ENCODE peak calls at places on chromosomes 1 and 21, in eight cellular contexts. E is transverse colon, U is keratinocyte, I is AG04450, Q is heart right ventricle, G is uterus, L is body of pancreas, D is dorsolateral prefrontal cortex. H is an unnamed sample.

GRCh38 chr1:61051455-61052392 is 30.6 kb upstream of the NFIA start:
- DNase-seq in D (no peak), L (peak), I (no peak), Q (peak), E (no peak), U (no peak), G (no peak), H (no peak)

GRCh38 chr1:209831615-209832014 is 3.8 kb downstream of the UTP25 start:
- DNase-seq in U (no peak), I (no peak), L (no peak), D (no peak), Q (no peak), E (no peak), G (no peak), H (no peak)

GRCh38 chr1:77978969-77979838 is at the start of gene FUBP1:
- DNase-seq in Q (peak), G (peak), E (peak), U (peak), L (peak), D (peak), I (peak), H (peak)

GRCh38 chr1:153404768-153405167 is 11.6 kb upstream of the S100A7A start:
- DNase-seq in E (peak), D (no peak), I (no peak), U (no peak), G (no peak), L (peak), Q (peak), H (peak)

GRCh38 chr1:21937372-21938121 is 437 bp upstream of the HSPG2 start:
- DNase-seq in L (peak), I (peak), Q (peak), G (peak), D (peak), E (peak), U (no peak), H (peak)

GRCh38 chr1:203176744-203177460 is 1.3 kb upstream of the MYBPH start:
- DNase-seq in E (no peak), G (no peak), U (no peak), L (no peak), D (peak), I (no peak), Q (no peak), H (no peak)

GRCh38 chr1:211377539-211378461 is 51.2 kb downstream of the TRAF5 start:
- DNase-seq in G (no peak), L (no peak), Q (no peak), E (no peak), U (no peak), D (no peak), I (no peak), H (no peak)

GRCh38 chr21:37565530-37566223 is 199.1 kb downstream of the DYRK1A start:
- DNase-seq in G (no peak), E (no peak), L (no peak), Q (no peak), U (no peak), I (no peak), D (no peak), H (no peak)

GRCh38 chr1:248757784-248758195 is 2.2 kb upstream of the LYPD8 start:
- DNase-seq in Q (no peak), D (no peak), U (no peak), E (peak), L (peak), G (no peak), I (no peak), H (no peak)

GRCh38 chr1:168360151-168360550 is 79.5 kb downstream of the TBX19 start:
- DNase-seq in D (no peak), I (no peak), G (no peak), Q (no peak), E (no peak), L (no peak), U (no peak), H (no peak)

GRCh38 chr1:231871471-231871870 is 244.9 kb downstream of the DISC1 start:
- DNase-seq in D (no peak), G (no peak), E (no peak), L (no peak), Q (no peak), I (no peak), U (no peak), H (no peak)

DNA sequence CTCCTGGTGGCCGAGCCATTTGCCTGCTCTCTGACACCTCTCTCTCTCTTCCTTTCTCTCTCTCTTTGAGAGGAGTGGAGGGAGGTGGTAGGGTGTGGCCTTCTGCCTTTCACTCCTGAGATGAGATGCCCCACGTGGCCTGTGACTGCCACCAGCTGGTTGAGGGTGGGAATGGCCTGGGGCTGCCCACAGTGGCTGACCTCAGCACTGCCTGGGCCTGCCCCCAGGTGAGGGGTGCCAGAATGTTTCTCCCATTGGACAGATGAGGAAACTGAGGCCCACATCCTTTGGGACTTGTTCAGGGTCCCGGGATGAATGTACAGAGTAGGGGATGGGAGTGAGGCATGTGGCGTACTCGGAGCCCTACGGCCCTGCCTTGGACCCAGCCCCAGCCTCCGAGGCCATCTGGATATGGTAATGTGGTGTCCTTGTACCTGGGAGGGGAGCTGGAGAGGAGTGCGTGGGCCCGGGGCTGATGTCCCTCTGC is 12.7 kb upstream of the C1orf167 start:
- DNase-seq in G (no peak), L (peak), U (peak), E (peak), Q (peak), I (no peak), D (no peak), H (peak)
- H3K27ac ChIP-seq in G (no peak), L (no peak), U (no peak), E (no peak), Q (no peak), I (no peak), D (no peak), H (no peak)

GRCh38 chr1:3773572-3774502 is 1.3 kb downstream of the SMIM1 start:
- DNase-seq in U (no peak), Q (no peak), I (no peak), G (no peak), D (no peak), L (no peak), E (no peak), H (no peak)
- H3K4me3 ChIP-seq in U (no peak), Q (no peak), I (peak), G (no peak), D (no peak), L (no peak), E (no peak), H (no peak)

GRCh38 chr1:213564215-213564659 is 423.5 kb upstream of the PROX1 start:
- DNase-seq in I (no peak), G (no peak), L (peak), D (no peak), U (no peak), E (peak), Q (no peak), H (peak)
- TF ChIP-seq CTCF in I (no peak), G (no peak), L (peak), D (no peak), U (peak), E (peak), Q (peak), H (peak)

GRCh38 chr1:181094813-181095212 is 6.3 kb downstream of the IER5 start:
- DNase-seq in L (no peak), G (peak), E (peak), I (peak), D (no peak), U (no peak), Q (no peak), H (no peak)
- H3K27ac ChIP-seq in L (no peak), G (peak), E (peak), I (peak), D (peak), U (no peak), Q (peak), H (no peak)

DNA sequence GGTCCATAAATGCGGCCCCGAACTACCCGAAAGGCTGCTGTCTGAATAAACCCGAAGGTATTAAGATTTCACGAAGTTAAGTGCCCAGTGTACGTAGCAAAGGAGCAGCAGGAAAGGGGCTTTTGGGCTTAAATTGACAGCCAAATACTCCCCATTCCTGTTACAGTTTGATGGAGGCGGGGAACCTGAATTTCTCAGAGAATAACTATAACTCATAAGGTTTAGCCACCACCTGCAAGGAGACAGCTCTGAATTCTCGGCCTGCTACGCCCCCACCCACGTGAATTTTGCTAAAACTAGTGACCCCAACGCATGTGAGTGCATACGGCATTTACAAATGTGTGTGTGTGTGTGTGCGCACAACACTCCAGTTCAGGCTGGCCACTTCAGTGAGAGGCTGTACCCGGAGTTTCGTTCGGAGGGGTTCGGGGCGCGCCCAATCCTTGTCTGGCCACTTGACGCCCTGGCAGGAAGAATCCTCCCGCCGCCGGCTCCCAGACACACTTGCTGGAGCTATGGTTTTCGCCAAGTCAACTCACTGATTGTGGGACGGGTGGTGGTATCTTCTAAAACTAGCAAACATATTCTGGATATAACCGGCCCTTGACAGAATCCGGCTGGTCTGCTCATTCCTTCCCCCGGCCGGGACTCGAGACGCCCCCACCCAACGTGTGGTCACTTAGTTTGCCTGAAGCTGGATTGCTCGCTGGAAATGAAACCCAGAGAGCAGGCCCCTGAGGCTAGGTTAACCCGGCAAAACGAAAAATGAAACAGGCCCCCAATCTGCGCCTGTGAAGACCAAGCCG is 4.9 kb downstream of the GFI1 start:
- DNase-seq in D (no peak), I (no peak), U (no peak), L (no peak), Q (no peak), E (no peak), G (no peak), H (no peak)
- H3K4me3 ChIP-seq in D (peak), I (peak), U (peak), L (no peak), Q (peak), E (peak), G (no peak), H (peak)

DNA sequence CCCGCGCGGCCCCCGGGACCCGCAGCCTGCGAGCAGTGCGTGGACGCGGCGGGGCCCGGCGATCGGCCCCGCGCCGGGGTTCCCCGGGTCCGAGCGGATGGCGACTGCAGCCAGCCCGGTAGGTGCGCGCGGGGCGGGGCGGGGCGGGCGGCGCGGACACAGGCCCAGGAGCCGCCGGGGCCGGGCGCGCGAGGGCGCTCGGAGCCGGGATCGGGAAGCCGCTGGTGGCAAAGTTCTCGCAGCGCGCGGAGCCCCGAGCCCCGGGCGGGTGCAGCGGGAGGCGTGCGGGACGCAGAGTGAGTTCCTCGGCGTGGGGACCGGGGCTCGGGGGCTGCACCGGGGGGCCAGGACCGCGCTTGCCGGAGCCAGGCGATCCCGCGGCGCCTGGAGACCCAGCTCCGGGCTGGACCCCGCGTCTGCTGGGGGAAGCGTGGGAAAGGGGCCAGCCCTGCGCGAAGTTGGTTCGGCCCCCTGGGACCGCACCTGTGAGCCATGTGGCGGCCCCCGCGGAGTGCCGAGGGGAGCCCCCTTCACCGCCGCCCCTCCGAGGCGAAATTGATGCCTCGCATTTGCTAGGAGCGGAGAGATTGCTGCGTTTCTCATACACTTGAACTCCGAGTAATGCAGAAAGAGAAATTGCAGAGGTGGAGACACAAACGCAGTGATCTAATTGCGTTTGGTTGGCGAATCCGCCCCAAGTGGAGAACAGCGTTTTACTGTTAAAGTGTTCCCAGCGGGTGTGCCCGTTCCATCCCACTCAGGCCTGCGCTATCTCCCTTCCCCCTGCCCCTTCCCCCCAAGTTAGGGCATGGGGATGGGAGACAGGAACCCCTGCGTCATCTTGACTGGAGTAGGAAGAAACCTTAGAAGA is 228.9 kb upstream of the TMEM51 start:
- DNase-seq in L (peak), Q (peak), G (no peak), I (no peak), U (no peak), D (peak), E (peak), H (peak)
- TF ChIP-seq CTCF in L (peak), Q (peak), G (peak), I (no peak), U (peak), D (peak), E (no peak), H (peak)

GRCh38 chr1:192809286-192810252 is 730 bp downstream of the RGS2 start:
- DNase-seq in U (no peak), I (no peak), L (peak), D (peak), G (peak), Q (peak), E (peak), H (peak)

GRCh38 chr1:192811594-192812239 is 2.9 kb downstream of the RGS2 start:
- DNase-seq in G (no peak), U (no peak), L (no peak), I (no peak), D (no peak), E (no peak), Q (no peak), H (no peak)

GRCh38 chr1:192814805-192815204 is 6.0 kb downstream of the RGS2 start:
- DNase-seq in E (no peak), U (no peak), L (no peak), Q (no peak), D (no peak), I (no peak), G (no peak), H (no peak)

GRCh38 chr1:192810253-192810880 is 1.5 kb downstream of the RGS2 start:
- DNase-seq in Q (no peak), U (no peak), I (peak), G (no peak), D (no peak), L (no peak), E (peak), H (peak)

GRCh38 chr1:192812420-192813209 is 3.8 kb downstream of the RGS2 start:
- DNase-seq in U (no peak), G (no peak), Q (no peak), D (no peak), E (no peak), L (no peak), I (no peak), H (no peak)
- H3K27ac ChIP-seq in U (no peak), G (peak), Q (no peak), D (no peak), E (peak), L (no peak), I (no peak), H (no peak)

GRCh38 chr1:226974544-226975258 is 34.6 kb downstream of the COQ8A start:
- DNase-seq in L (peak), E (no peak), G (no peak), D (no peak), U (no peak), Q (peak), I (no peak), H (no peak)
- H3K4me3 ChIP-seq in L (no peak), E (no peak), G (no peak), D (no peak), U (no peak), Q (no peak), I (no peak), H (no peak)

GRCh38 chr1:206929509-206929908 is 7.8 kb upstream of the FCMR start:
- DNase-seq in I (no peak), U (no peak), Q (no peak), L (no peak), D (no peak), G (no peak), E (no peak), H (no peak)

GRCh38 chr1:206932271-206932670 is 10.5 kb upstream of the FCMR start:
- DNase-seq in E (no peak), D (no peak), U (no peak), I (no peak), Q (no peak), L (no peak), G (no peak), H (no peak)

GRCh38 chr1:206930210-206930798 is 8.6 kb upstream of the FCMR start:
- DNase-seq in G (no peak), Q (no peak), L (no peak), E (no peak), D (no peak), I (no peak), U (no peak), H (no peak)

GRCh38 chr1:206933333-206933945 is 11.7 kb upstream of the FCMR start:
- DNase-seq in U (no peak), G (no peak), I (no peak), L (peak), Q (peak), D (no peak), E (peak), H (peak)

GRCh38 chr1:206931709-206932108 is 10.0 kb upstream of the FCMR start:
- DNase-seq in Q (no peak), G (no peak), L (no peak), E (no peak), I (no peak), D (no peak), U (no peak), H (peak)
- TF ChIP-seq CTCF in Q (no peak), G (no peak), L (no peak), E (no peak), I (peak), D (no peak), U (peak), H (peak)